ENCODE peak calls at places on chromosomes 12 and 14, in eight cellular contexts. One of them, this sample, is unnamed. For H3K4me1, the result is how much of the 10 kb centered on the place peaks cover.

GRCh38 chr12:28145211-28145610 is 45.0 kb upstream of the CCDC91 start:
- DNase-seq in astrocyte: no peak
- DNase-seq in A549: no peak
- DNase-seq in neural progenitor cell: no peak
- DNase-seq in GM23338: no peak
- DNase-seq in ascending aorta: no peak
- DNase-seq in spleen: no peak
- DNase-seq in sigmoid colon: no peak
- DNase-seq in this sample: no peak

GRCh38 chr12:52038447-52038846 is 12.8 kb upstream of the NR4A1 start:
- DNase-seq in neural progenitor cell: no peak
- DNase-seq in astrocyte: no peak
- DNase-seq in spleen: no peak
- DNase-seq in GM23338: no peak
- DNase-seq in sigmoid colon: no peak
- DNase-seq in A549: no peak
- DNase-seq in ascending aorta: no peak
- DNase-seq in this sample: no peak

GRCh38 chr14:78170203-78170602 is at the start of gene NRXN3:
- DNase-seq in A549: peak
- DNase-seq in spleen: no peak
- DNase-seq in ascending aorta: no peak
- DNase-seq in astrocyte: peak
- DNase-seq in sigmoid colon: no peak
- DNase-seq in neural progenitor cell: peak
- DNase-seq in GM23338: peak
- DNase-seq in this sample: no peak

GRCh38 chr12:46617167-46617566 is 208.6 kb downstream of the SLC38A4 start:
- DNase-seq in spleen: no peak
- DNase-seq in astrocyte: peak
- DNase-seq in ascending aorta: peak
- DNase-seq in GM23338: no peak
- DNase-seq in A549: no peak
- DNase-seq in neural progenitor cell: no peak
- DNase-seq in sigmoid colon: peak
- DNase-seq in this sample: no peak

GRCh38 chr14:25237845-25238244 is 187.9 kb upstream of the STXBP6 start:
- DNase-seq in sigmoid colon: no peak
- DNase-seq in GM23338: peak
- DNase-seq in neural progenitor cell: peak
- DNase-seq in A549: peak
- DNase-seq in astrocyte: no peak
- DNase-seq in spleen: no peak
- DNase-seq in ascending aorta: no peak
- DNase-seq in this sample: no peak

GRCh38 chr12:106417926-106418910 is 60.7 kb downstream of the POLR3B start:
- DNase-seq in spleen: no peak
- DNase-seq in A549: no peak
- DNase-seq in GM23338: no peak
- DNase-seq in neural progenitor cell: no peak
- DNase-seq in ascending aorta: no peak
- DNase-seq in sigmoid colon: no peak
- DNase-seq in astrocyte: peak
- DNase-seq in this sample: no peak

GRCh38 chr14:67607646-67608045 is 7.6 kb upstream of the PIGH start:
- DNase-seq in spleen: no peak
- DNase-seq in astrocyte: no peak
- DNase-seq in neural progenitor cell: no peak
- DNase-seq in GM23338: peak
- DNase-seq in A549: no peak
- DNase-seq in sigmoid colon: no peak
- DNase-seq in ascending aorta: no peak
- DNase-seq in this sample: no peak

GRCh38 chr12:6263931-6264330 is 46.6 kb upstream of the PLEKHG6 start:
- DNase-seq in spleen: peak
- DNase-seq in sigmoid colon: no peak
- DNase-seq in astrocyte: peak
- DNase-seq in GM23338: no peak
- DNase-seq in A549: no peak
- DNase-seq in ascending aorta: no peak
- DNase-seq in neural progenitor cell: no peak
- DNase-seq in this sample: no peak

GRCh38 chr12:401235-402126 is at the start of gene CCDC77:
- DNase-seq in ascending aorta: peak
- DNase-seq in sigmoid colon: peak
- DNase-seq in A549: peak
- DNase-seq in spleen: peak
- DNase-seq in neural progenitor cell: peak
- DNase-seq in astrocyte: peak
- DNase-seq in GM23338: peak
- DNase-seq in this sample: peak

GRCh38 chr14:26841361-26841760 is 243.5 kb upstream of the NOVA1 start:
- DNase-seq in ascending aorta: no peak
- DNase-seq in astrocyte: peak
- DNase-seq in neural progenitor cell: no peak
- DNase-seq in GM23338: no peak
- DNase-seq in A549: no peak
- DNase-seq in sigmoid colon: no peak
- DNase-seq in spleen: no peak
- DNase-seq in this sample: no peak
- H3K4me1 ChIP-seq in ascending aorta: under half
- H3K4me1 ChIP-seq in astrocyte: under half
- H3K4me1 ChIP-seq in neural progenitor cell: under half
- H3K4me1 ChIP-seq in GM23338: under half
- H3K4me1 ChIP-seq in A549: half or more
- H3K4me1 ChIP-seq in sigmoid colon: under half
- H3K4me1 ChIP-seq in spleen: under half
- H3K4me1 ChIP-seq in this sample: under half

GRCh38 chr12:124519741-124520140 is 47.7 kb downstream of the NCOR2 start:
- DNase-seq in neural progenitor cell: no peak
- DNase-seq in sigmoid colon: no peak
- DNase-seq in GM23338: no peak
- DNase-seq in spleen: no peak
- DNase-seq in astrocyte: no peak
- DNase-seq in A549: no peak
- DNase-seq in ascending aorta: no peak
- DNase-seq in this sample: no peak

GRCh38 chr12:124517260-124518050 is 50.0 kb downstream of the NCOR2 start:
- DNase-seq in spleen: no peak
- DNase-seq in A549: peak
- DNase-seq in sigmoid colon: peak
- DNase-seq in ascending aorta: peak
- DNase-seq in astrocyte: no peak
- DNase-seq in GM23338: no peak
- DNase-seq in neural progenitor cell: no peak
- DNase-seq in this sample: no peak

GRCh38 chr12:124518051-124518932 is 49.1 kb downstream of the NCOR2 start:
- DNase-seq in astrocyte: peak
- DNase-seq in sigmoid colon: peak
- DNase-seq in GM23338: no peak
- DNase-seq in A549: peak
- DNase-seq in spleen: no peak
- DNase-seq in neural progenitor cell: peak
- DNase-seq in ascending aorta: peak
- DNase-seq in this sample: no peak

GRCh38 chr12:124520896-124521295 is 46.5 kb downstream of the NCOR2 start:
- DNase-seq in neural progenitor cell: no peak
- DNase-seq in ascending aorta: no peak
- DNase-seq in A549: no peak
- DNase-seq in GM23338: no peak
- DNase-seq in sigmoid colon: no peak
- DNase-seq in astrocyte: no peak
- DNase-seq in spleen: no peak
- DNase-seq in this sample: no peak

GRCh38 chr12:124520258-124520657 is 47.2 kb downstream of the NCOR2 start:
- DNase-seq in spleen: no peak
- DNase-seq in neural progenitor cell: no peak
- DNase-seq in GM23338: no peak
- DNase-seq in ascending aorta: no peak
- DNase-seq in astrocyte: peak
- DNase-seq in A549: peak
- DNase-seq in sigmoid colon: no peak
- DNase-seq in this sample: no peak
- H3K27ac ChIP-seq in spleen: peak
- H3K27ac ChIP-seq in neural progenitor cell: no peak
- H3K27ac ChIP-seq in GM23338: no peak
- H3K27ac ChIP-seq in ascending aorta: peak
- H3K27ac ChIP-seq in astrocyte: peak
- H3K27ac ChIP-seq in A549: peak
- H3K27ac ChIP-seq in sigmoid colon: peak
- H3K27ac ChIP-seq in this sample: no peak

GRCh38 chr12:124377981-124378509 is 83.2 kb downstream of the RFLNA start:
- DNase-seq in astrocyte: no peak
- DNase-seq in neural progenitor cell: no peak
- DNase-seq in A549: no peak
- DNase-seq in GM23338: no peak
- DNase-seq in spleen: no peak
- DNase-seq in ascending aorta: no peak
- DNase-seq in sigmoid colon: no peak
- DNase-seq in this sample: no peak
- H3K4me1 ChIP-seq in astrocyte: under half
- H3K4me1 ChIP-seq in neural progenitor cell: under half
- H3K4me1 ChIP-seq in A549: half or more
- H3K4me1 ChIP-seq in GM23338: under half
- H3K4me1 ChIP-seq in spleen: under half
- H3K4me1 ChIP-seq in ascending aorta: under half
- H3K4me1 ChIP-seq in sigmoid colon: under half
- H3K4me1 ChIP-seq in this sample: under half

GRCh38 chr14:63745858-63746425 is 18.1 kb upstream of the SGPP1 start:
- DNase-seq in sigmoid colon: no peak
- DNase-seq in neural progenitor cell: no peak
- DNase-seq in GM23338: no peak
- DNase-seq in astrocyte: no peak
- DNase-seq in A549: no peak
- DNase-seq in spleen: no peak
- DNase-seq in ascending aorta: no peak
- DNase-seq in this sample: no peak
- H3K27ac ChIP-seq in sigmoid colon: no peak
- H3K27ac ChIP-seq in neural progenitor cell: no peak
- H3K27ac ChIP-seq in GM23338: no peak
- H3K27ac ChIP-seq in astrocyte: no peak
- H3K27ac ChIP-seq in A549: no peak
- H3K27ac ChIP-seq in spleen: peak
- H3K27ac ChIP-seq in ascending aorta: no peak
- H3K27ac ChIP-seq in this sample: no peak

GRCh38 chr14:104550849-104551728 is 28.5 kb upstream of the C14orf180 start:
- DNase-seq in sigmoid colon: peak
- DNase-seq in neural progenitor cell: no peak
- DNase-seq in GM23338: no peak
- DNase-seq in spleen: no peak
- DNase-seq in ascending aorta: no peak
- DNase-seq in A549: no peak
- DNase-seq in astrocyte: no peak
- DNase-seq in this sample: no peak
- H3K4me1 ChIP-seq in sigmoid colon: under half
- H3K4me1 ChIP-seq in neural progenitor cell: under half
- H3K4me1 ChIP-seq in GM23338: under half
- H3K4me1 ChIP-seq in spleen: under half
- H3K4me1 ChIP-seq in ascending aorta: under half
- H3K4me1 ChIP-seq in A549: under half
- H3K4me1 ChIP-seq in astrocyte: under half
- H3K4me1 ChIP-seq in this sample: under half

GRCh38 chr12:127401536-127401935 is 865.4 kb upstream of the TMEM132C start:
- DNase-seq in GM23338: no peak
- DNase-seq in neural progenitor cell: no peak
- DNase-seq in astrocyte: no peak
- DNase-seq in spleen: no peak
- DNase-seq in A549: no peak
- DNase-seq in ascending aorta: no peak
- DNase-seq in sigmoid colon: no peak
- DNase-seq in this sample: no peak
- H3K27ac ChIP-seq in GM23338: no peak
- H3K27ac ChIP-seq in neural progenitor cell: no peak
- H3K27ac ChIP-seq in astrocyte: peak
- H3K27ac ChIP-seq in spleen: no peak
- H3K27ac ChIP-seq in A549: no peak
- H3K27ac ChIP-seq in ascending aorta: no peak
- H3K27ac ChIP-seq in sigmoid colon: no peak
- H3K27ac ChIP-seq in this sample: no peak

GRCh38 chr12:7929069-7929792 is 6.8 kb downstream of the SLC2A3 start:
- DNase-seq in neural progenitor cell: no peak
- DNase-seq in A549: no peak
- DNase-seq in sigmoid colon: no peak
- DNase-seq in astrocyte: no peak
- DNase-seq in spleen: no peak
- DNase-seq in GM23338: no peak
- DNase-seq in ascending aorta: no peak
- DNase-seq in this sample: no peak
- H3K4me1 ChIP-seq in neural progenitor cell: under half
- H3K4me1 ChIP-seq in A549: under half
- H3K4me1 ChIP-seq in sigmoid colon: under half
- H3K4me1 ChIP-seq in astrocyte: under half
- H3K4me1 ChIP-seq in spleen: under half
- H3K4me1 ChIP-seq in GM23338: under half
- H3K4me1 ChIP-seq in ascending aorta: under half
- H3K4me1 ChIP-seq in this sample: under half

DNA sequence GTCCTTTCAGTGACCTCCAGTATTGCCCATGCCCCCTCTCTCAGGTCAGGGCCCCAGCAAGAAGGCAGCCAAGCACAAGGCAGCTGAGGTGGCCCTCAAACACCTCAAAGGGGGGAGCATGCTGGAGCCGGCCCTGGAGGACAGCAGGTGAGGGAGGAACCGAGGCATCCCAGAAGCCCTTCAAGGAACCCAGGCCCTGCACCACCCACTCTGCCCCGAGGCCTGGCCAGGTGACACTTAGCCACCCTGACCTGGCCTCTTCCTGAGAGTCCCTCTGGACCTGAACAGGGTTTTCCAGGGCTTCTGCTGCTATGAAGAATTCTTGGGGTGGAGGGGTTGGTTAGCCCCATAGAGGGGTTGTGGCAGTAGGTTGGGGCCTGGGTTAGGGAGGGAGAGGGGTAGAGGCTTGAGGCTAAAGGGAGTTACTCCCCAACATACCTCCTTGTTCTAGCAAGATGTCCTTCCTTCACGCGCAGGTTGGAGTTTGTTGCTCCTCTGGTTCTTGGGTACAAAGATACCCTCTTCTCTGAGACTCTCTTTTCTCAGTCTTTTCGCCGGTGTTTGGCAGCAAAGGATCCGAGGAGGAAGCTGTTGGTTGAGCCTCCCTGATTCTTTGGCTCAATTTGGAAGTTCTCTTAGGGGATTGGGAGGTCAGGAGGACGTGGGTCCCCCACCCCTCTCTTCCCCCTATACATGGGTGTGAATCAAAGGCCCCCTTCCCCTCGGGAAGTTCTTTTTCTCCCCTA is 2.1 kb downstream of the TARBP2 start:
- DNase-seq in astrocyte: no peak
- DNase-seq in neural progenitor cell: no peak
- DNase-seq in GM23338: no peak
- DNase-seq in ascending aorta: no peak
- DNase-seq in spleen: no peak
- DNase-seq in sigmoid colon: peak
- DNase-seq in A549: no peak
- DNase-seq in this sample: no peak
- H3K27ac ChIP-seq in astrocyte: no peak
- H3K27ac ChIP-seq in neural progenitor cell: no peak
- H3K27ac ChIP-seq in GM23338: no peak
- H3K27ac ChIP-seq in ascending aorta: peak
- H3K27ac ChIP-seq in spleen: peak
- H3K27ac ChIP-seq in sigmoid colon: peak
- H3K27ac ChIP-seq in A549: no peak
- H3K27ac ChIP-seq in this sample: peak

This sample was measured in naive thymus-derived CD4-positive, alpha-beta T cell.